ENCODE peak calls at places on chromosomes 2 and 18, in seven cellular contexts. S, V, P, D, A, Z and L are unnamed samples.

GRCh38 chr18:2513616-2514015 is 57.7 kb downstream of the METTL4 start:
- DNase-seq in S (no peak), V (no peak), P (no peak), D (no peak), A (no peak), Z (no peak), L (no peak)

GRCh38 chr2:146451972-146452371 is 1392.9 kb upstream of the ACVR2A start:
- DNase-seq in S (no peak), V (no peak), P (no peak), D (no peak), A (no peak), Z (no peak), L (no peak)

GRCh38 chr2:168139791-168140190 is 107.6 kb downstream of the STK39 start:
- DNase-seq in S (no peak), V (no peak), P (no peak), D (no peak), A (no peak), Z (no peak), L (no peak)

GRCh38 chr2:204205548-204205947 is 269.0 kb downstream of the ICOS start:
- DNase-seq in S (no peak), V (no peak), P (no peak), D (no peak), A (no peak), Z (no peak), L (no peak)

GRCh38 chr2:169709970-169710369 is 15.7 kb downstream of the PHOSPHO2 start:
- DNase-seq in S (no peak), V (no peak), P (no peak), D (no peak), A (no peak), Z (no peak), L (no peak)

GRCh38 chr2:16617282-16618266 is 48.1 kb downstream of the CYRIA start:
- DNase-seq in S (no peak), V (no peak), P (peak), D (no peak), A (no peak), Z (peak), L (peak)

GRCh38 chr18:34600118-34600517 is 110.0 kb upstream of the DTNA start:
- DNase-seq in S (no peak), V (no peak), P (no peak), D (no peak), A (no peak), Z (no peak), L (no peak)

GRCh38 chr2:55585451-55586079 is 31.9 kb downstream of the PPP4R3B start:
- DNase-seq in S (no peak), V (no peak), P (no peak), D (no peak), A (peak), Z (no peak), L (no peak)

GRCh38 chr2:226782092-226782713 is 17.4 kb downstream of the IRS1 start:
- DNase-seq in S (no peak), V (no peak), P (no peak), D (no peak), A (no peak), Z (no peak), L (no peak)
- H3K27ac ChIP-seq in S (no peak), V (no peak), P (no peak), D (peak), A (no peak), Z (peak), L (no peak)

DNA sequence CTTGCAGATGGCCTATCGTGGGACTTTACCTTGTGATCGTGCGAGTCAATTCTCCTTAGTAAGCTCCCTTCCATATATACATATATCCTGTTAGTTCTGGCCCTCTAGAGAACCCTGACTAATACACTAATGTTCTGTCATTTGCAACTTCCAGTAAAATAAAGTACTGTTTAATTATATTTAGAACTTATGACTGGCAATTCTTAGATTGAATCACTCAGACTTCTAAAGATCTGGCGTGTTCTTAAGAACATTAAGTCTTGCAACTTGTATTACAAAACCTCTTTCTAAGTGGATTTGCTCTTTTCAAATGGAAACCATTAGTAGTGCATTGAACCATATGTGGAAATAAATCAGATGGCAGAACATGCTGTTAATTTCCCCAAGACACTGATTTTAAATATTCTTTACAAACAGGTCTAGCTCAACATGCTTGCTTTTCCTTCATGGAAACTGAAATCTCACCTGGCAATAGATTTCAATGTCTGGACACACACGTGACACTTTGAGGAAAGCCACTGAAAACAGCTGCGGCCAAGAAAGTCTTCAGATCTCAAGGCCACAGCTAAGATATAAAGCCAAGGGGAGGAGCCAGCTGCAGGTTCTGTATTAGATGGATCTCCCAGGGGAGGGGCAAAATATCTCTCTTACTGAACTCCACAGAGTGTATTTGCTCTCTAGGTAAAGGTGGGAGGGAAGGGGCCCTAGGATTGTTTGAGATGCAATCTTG is 50.6 kb downstream of the PMAIP1 start:
- DNase-seq in S (no peak), V (no peak), P (peak), D (no peak), A (no peak), Z (no peak), L (no peak)
- H3K27ac ChIP-seq in S (no peak), V (no peak), P (no peak), D (no peak), A (no peak), Z (no peak), L (no peak)

GRCh38 chr2:240568678-240569522 is 616 bp downstream of the RNPEPL1 start:
- DNase-seq in S (peak), V (no peak), P (peak), D (peak), A (no peak), Z (peak), L (peak)

GRCh38 chr2:240570531-240571313 is 2.4 kb downstream of the RNPEPL1 start:
- DNase-seq in S (no peak), V (no peak), P (peak), D (peak), A (no peak), Z (no peak), L (no peak)

GRCh38 chr2:240569998-240570530 is 1.8 kb downstream of the RNPEPL1 start:
- DNase-seq in S (no peak), V (no peak), P (peak), D (peak), A (no peak), Z (no peak), L (no peak)

GRCh38 chr2:240567872-240568677 is at the start of gene RNPEPL1:
- DNase-seq in S (peak), V (no peak), P (peak), D (peak), A (no peak), Z (peak), L (peak)

DNA sequence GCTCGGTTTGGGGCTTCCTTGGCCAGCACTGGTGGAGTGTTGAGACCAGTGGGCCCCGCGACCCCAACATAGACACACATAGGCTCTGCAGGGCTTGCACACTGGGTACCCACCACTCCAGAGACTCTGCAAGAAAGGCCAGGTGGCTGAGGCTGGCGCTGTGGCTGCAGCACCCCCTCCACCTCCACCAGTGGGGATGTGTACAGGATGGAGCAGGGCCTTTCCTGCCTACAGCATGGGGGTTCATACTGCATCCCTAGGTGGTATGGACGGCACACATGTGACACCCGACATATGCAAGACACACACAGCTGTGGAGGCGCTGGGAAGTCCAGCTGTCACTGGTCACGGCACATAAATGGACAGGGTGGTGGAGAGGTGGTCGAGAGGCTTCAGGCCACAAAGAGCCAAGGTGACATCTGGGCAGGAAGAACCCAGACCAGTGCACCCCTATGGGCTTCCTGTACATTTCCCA is 1.3 kb downstream of the RNPEPL1 start:
- DNase-seq in S (no peak), V (no peak), P (no peak), D (no peak), A (no peak), Z (no peak), L (no peak)
- H3K27ac ChIP-seq in S (peak), V (peak), P (peak), D (peak), A (no peak), Z (no peak), L (peak)

GRCh38 chr18:67634631-67635338 is 118.3 kb upstream of the DSEL start:
- DNase-seq in S (no peak), V (no peak), P (no peak), D (no peak), A (no peak), Z (no peak), L (no peak)

GRCh38 chr18:67636597-67637385 is 120.3 kb upstream of the DSEL start:
- DNase-seq in S (no peak), V (no peak), P (no peak), D (no peak), A (no peak), Z (no peak), L (no peak)

GRCh38 chr18:67644226-67644625 is 127.7 kb upstream of the DSEL start:
- DNase-seq in S (no peak), V (no peak), P (no peak), D (no peak), A (no peak), Z (no peak), L (no peak)

GRCh38 chr18:67633939-67634338 is 117.4 kb upstream of the DSEL start:
- DNase-seq in S (no peak), V (no peak), P (no peak), D (no peak), A (no peak), Z (no peak), L (no peak)

DNA sequence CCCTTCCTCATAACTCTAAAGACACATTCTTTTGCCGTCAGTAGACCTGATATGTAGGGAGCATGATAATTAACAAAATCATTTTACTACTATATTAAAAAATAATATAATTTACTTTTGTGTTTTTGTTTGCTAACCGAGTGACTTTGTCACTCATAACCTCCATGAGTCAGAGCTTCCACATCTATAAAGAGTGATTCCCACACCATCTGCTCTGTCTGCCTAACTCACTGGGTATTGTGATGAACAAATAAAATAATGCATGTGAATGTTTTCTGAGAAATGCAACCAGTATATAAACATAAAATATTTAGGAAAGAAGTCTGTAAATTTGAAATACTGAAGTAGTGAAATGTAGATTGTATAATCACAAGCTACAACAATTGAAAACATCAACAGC is 123.4 kb upstream of the DSEL start:
- DNase-seq in S (no peak), V (no peak), P (no peak), D (no peak), A (no peak), Z (no peak), L (no peak)
- H3K27ac ChIP-seq in S (no peak), V (no peak), P (no peak), D (no peak), A (no peak), Z (no peak), L (no peak)

GRCh38 chr2:26345554-26346453 is at the start of gene SELENOI:
- DNase-seq in S (peak), V (peak), P (peak), D (peak), A (peak), Z (peak), L (peak)
- H3K27ac ChIP-seq in S (peak), V (peak), P (peak), D (peak), A (peak), Z (peak), L (peak)

GRCh38 chr2:10742666-10743065 is 21.2 kb downstream of the ATP6V1C2 start:
- DNase-seq in S (no peak), V (no peak), P (no peak), D (no peak), A (no peak), Z (no peak), L (no peak)

GRCh38 chr2:10740226-10740625 is 18.8 kb downstream of the ATP6V1C2 start:
- DNase-seq in S (no peak), V (no peak), P (no peak), D (no peak), A (no peak), Z (no peak), L (no peak)

GRCh38 chr2:10733980-10734379 is 12.6 kb downstream of the ATP6V1C2 start:
- DNase-seq in S (no peak), V (no peak), P (no peak), D (no peak), A (no peak), Z (no peak), L (no peak)

GRCh38 chr2:10741139-10741538 is 19.7 kb downstream of the ATP6V1C2 start:
- DNase-seq in S (no peak), V (no peak), P (no peak), D (no peak), A (no peak), Z (no peak), L (no peak)

DNA sequence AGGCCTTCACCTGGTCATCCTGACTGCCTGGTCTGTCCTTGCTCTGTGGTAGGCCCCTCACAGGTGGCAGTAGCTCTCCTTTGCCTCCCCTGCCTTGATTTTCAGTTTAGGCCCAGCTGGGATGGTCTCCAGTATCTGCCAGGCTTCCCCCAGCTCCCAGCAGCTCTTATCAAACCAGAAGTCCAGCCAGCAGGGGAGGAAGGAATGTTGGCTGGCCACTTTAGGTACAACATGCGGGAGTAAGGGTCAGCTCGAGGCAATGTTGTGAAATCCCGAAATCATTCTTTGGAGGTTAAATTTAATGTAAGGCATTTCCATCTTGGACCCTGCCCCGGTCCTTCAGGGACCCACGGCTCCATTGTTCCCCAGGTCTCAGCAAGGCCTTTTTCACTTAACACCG is 16.8 kb downstream of the ATP6V1C2 start:
- DNase-seq in S (no peak), V (no peak), P (no peak), D (no peak), A (no peak), Z (no peak), L (no peak)
- H3K27ac ChIP-seq in S (no peak), V (no peak), P (no peak), D (no peak), A (no peak), Z (no peak), L (no peak)